ENCODE peak calls at places on chromosome 5, in four cellular contexts. S, Q, E and M are unnamed samples.

GRCh38 chr5:51389326-51389581 is 6.0 kb downstream of the ISL1 start:
- DNase-seq in E (no peak), Q (no peak), S (no peak), M (no peak)

GRCh38 chr5:157651623-157652376 is 438 bp downstream of the SOX30 start:
- DNase-seq in S (no peak), Q (peak), E (no peak), M (peak)

GRCh38 chr5:71948206-71948605 is 159.1 kb upstream of the MAP1B start:
- DNase-seq in S (no peak), Q (no peak), E (no peak), M (no peak)

GRCh38 chr5:179120951-179121666 is 60.9 kb downstream of the ZNF354C start:
- DNase-seq in S (no peak), E (no peak), Q (no peak), M (peak)

GRCh38 chr5:117999939-118000549 is 988.3 kb downstream of the DTWD2 start:
- DNase-seq in Q (peak), E (no peak), S (no peak), M (no peak)

GRCh38 chr5:79845448-79846197 is 145.4 kb downstream of the MTX3 start:
- DNase-seq in E (no peak), Q (peak), S (no peak), M (no peak)

GRCh38 chr5:103114440-103114839 is 5.5 kb downstream of the GIN1 start:
- DNase-seq in S (no peak), Q (no peak), E (no peak), M (no peak)

GRCh38 chr5:167908596-167908995 is 382.8 kb upstream of the WWC1 start:
- DNase-seq in Q (peak), E (no peak), S (no peak), M (no peak)

GRCh38 chr5:38707352-38708324 is 138.2 kb upstream of the OSMR start:
- DNase-seq in Q (no peak), S (no peak), E (no peak), M (no peak)

GRCh38 chr5:33205727-33206410 is 234.9 kb upstream of the TARS1 start:
- DNase-seq in E (no peak), Q (peak), S (no peak), M (no peak)

GRCh38 chr5:160357861-160358411 is 12.5 kb downstream of the C1QTNF2 start:
- DNase-seq in Q (no peak), S (no peak), E (no peak), M (no peak)

GRCh38 chr5:131252824-131253171 is 11.1 kb upstream of the CDC42SE2 start:
- DNase-seq in Q (no peak), S (no peak), E (no peak), M (no peak)

GRCh38 chr5:136769900-136770684 is 404.7 kb upstream of the TRPC7 start:
- DNase-seq in Q (peak), S (peak), E (peak), M (peak)

GRCh38 chr5:185095-186070 is 5.9 kb upstream of the LRRC14B start:
- DNase-seq in Q (no peak), S (no peak), E (no peak), M (peak)

GRCh38 chr5:16934123-16934522 is 2.0 kb downstream of the MYO10 start:
- DNase-seq in E (peak), Q (peak), S (no peak), M (peak)

GRCh38 chr5:53936481-53937352 is 373.7 kb downstream of the ARL15 start:
- DNase-seq in Q (peak), E (no peak), S (no peak), M (peak)